ENCODE peak calls at places on chromosomes 16 and 17, in five cellular contexts. Y, W, E, L and H are unnamed samples.

GRCh38 chr16:85454171-85454883 is 158.8 kb upstream of the GSE1 start:
- DNase-seq in L (no peak), W (no peak), Y (no peak), E (no peak), H (no peak)

GRCh38 chr16:4597174-4597573 is 17.5 kb downstream of the UBALD1 start:
- DNase-seq in L (no peak), E (no peak), Y (no peak), W (no peak), H (no peak)

GRCh38 chr16:66287916-66288315 is 78.6 kb upstream of the CDH5 start:
- DNase-seq in Y (peak; percentile 16), W (no peak), L (no peak), E (no peak), H (no peak)

GRCh38 chr17:65102788-65103187 is 34.4 kb upstream of the RGS9 start:
- DNase-seq in L (no peak), Y (no peak), E (no peak), W (no peak), H (no peak)

GRCh38 chr16:19291459-19291858 is 5.9 kb downstream of the CLEC19A start:
- DNase-seq in Y (peak; percentile 57), W (peak; percentile 78), L (no peak), E (no peak), H (peak; percentile 95)

GRCh38 chr17:40515491-40516041 is 14.1 kb upstream of the TNS4 start:
- DNase-seq in Y (no peak), L (no peak), W (no peak), E (no peak), H (no peak)

GRCh38 chr16:1491327-1491726 is 1.8 kb upstream of the TELO2 start:
- DNase-seq in E (no peak), Y (no peak), W (no peak), L (no peak), H (no peak)

GRCh38 chr17:21295036-21295952 is 10.8 kb downstream of the MAP2K3 start:
- DNase-seq in Y (no peak), E (peak; percentile 59), L (no peak), W (peak; percentile 96), H (no peak)

GRCh38 chr16:57372372-57373116 is at the start of gene CX3CL1:
- DNase-seq in Y (peak; percentile 86), L (no peak), E (peak; percentile 39), W (no peak), H (no peak)

GRCh38 chr16:52597073-52597771 is 50.3 kb upstream of the TOX3 start:
- DNase-seq in W (no peak), L (no peak), Y (no peak), E (no peak), H (no peak)

GRCh38 chr16:12184419-12184831 is 207.9 kb downstream of the SNX29 start:
- DNase-seq in L (no peak), W (peak; percentile 90), E (no peak), Y (no peak), H (no peak)

GRCh38 chr17:48610282-48611211 is at the start of gene HOXB7:
- DNase-seq in W (peak; percentile 66), Y (peak; percentile 70), E (peak; percentile 62), L (no peak), H (no peak)

GRCh38 chr16:29029168-29029994 is 44.5 kb downstream of the LAT start:
- DNase-seq in W (peak; percentile 7), Y (peak; percentile 38), E (peak; percentile 98), L (peak; percentile 23), H (peak; percentile 20)

GRCh38 chr17:18159551-18160120 is 24.0 kb upstream of the ALKBH5 start:
- DNase-seq in E (peak; percentile 20), Y (no peak), L (no peak), W (no peak), H (no peak)

GRCh38 chr16:29806641-29807425 is 504 bp downstream of the MAZ start:
- DNase-seq in W (peak; percentile 52), E (no peak), Y (peak; percentile 76), L (no peak), H (no peak)

GRCh38 chr16:84220851-84221250 is 19.0 kb downstream of the KCNG4 start:
- DNase-seq in W (no peak), E (peak; percentile 72), L (no peak), Y (no peak), H (no peak)

GRCh38 chr17:64198711-64199110 is 64.3 kb downstream of the TEX2 start:
- DNase-seq in E (no peak), W (no peak), Y (no peak), L (no peak), H (no peak)

GRCh38 chr17:4951486-4951885 is 567 bp downstream of the ENO3 start:
- DNase-seq in L (no peak), E (no peak), Y (no peak), W (no peak), H (no peak)

GRCh38 chr17:4949321-4950074 is 1.2 kb upstream of the PFN1 start:
- DNase-seq in Y (peak; percentile 84), W (peak; percentile 95), L (no peak), E (peak; percentile 76), H (peak; percentile 87)

GRCh38 chr17:4948997-4949320 is 629 bp upstream of the PFN1 start:
- DNase-seq in Y (peak; percentile 90), L (no peak), E (peak; percentile 89), W (peak; percentile 90), H (peak; percentile 88)

GRCh38 chr17:4950757-4951204 is at the start of gene ENO3:
- DNase-seq in L (no peak), E (no peak), W (no peak), Y (peak; percentile 68), H (peak; percentile 76)

GRCh38 chr17:4950075-4950756 is 703 bp upstream of the ENO3 start:
- DNase-seq in E (no peak), L (no peak), W (peak; percentile 30), Y (peak; percentile 78), H (no peak)
- H3K14ac ChIP-seq in E (peak overlapping the region; percentile 92), L (no peak overlapping the region), W (peak overlapping the region; percentile 89), Y (peak overlapping the region; percentile 49), H (peak overlapping the region; percentile 67)

GRCh38 chr17:62627219-62627903 is at the start of gene MRC2:
- DNase-seq in Y (peak; percentile 82), E (peak; percentile 82), L (no peak), W (peak; percentile 86), H (peak; percentile 56)
- H3K14ac ChIP-seq in Y (peak within 1 kb of the TSS; percentile 79), E (peak within 1 kb of the TSS; percentile 92), L (no peak within 1 kb of the TSS), W (peak within 1 kb of the TSS; percentile 77), H (peak within 1 kb of the TSS; percentile 78)

DNA sequence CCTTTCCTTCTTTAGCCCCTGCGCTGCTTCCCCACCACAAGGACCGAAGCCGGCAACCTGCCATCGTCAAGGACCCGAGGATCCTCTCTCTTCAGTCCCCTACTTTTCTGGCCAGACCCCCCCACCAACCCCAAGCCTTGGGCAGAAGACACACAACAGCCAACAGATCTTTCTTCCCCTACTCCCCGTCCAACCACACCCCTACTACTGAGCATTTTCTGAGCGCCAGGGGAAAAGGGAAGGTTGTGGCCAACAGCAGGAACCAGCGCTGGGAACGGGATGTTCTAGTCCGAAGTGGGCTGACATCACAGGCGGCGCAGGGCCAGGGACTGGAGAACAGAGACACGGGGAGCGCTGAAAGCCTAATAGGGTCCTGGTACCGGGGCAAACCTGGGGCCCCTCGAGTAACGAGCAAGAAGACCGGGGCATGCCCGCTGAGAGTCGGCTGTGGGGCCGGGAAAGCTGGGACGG is 528 bp downstream of the PER1 start:
- DNase-seq in E (peak; percentile 67), L (no peak), W (peak; percentile 54), Y (peak; percentile 56), H (no peak)
- H3K14ac ChIP-seq in E (peak overlapping the region; percentile 56), L (no peak overlapping the region), W (peak overlapping the region; percentile 43), Y (peak overlapping the region; percentile 94), H (peak overlapping the region; percentile 91)

GRCh38 chr17:1714980-1715802 is 5.0 kb upstream of the TLCD2 start:
- DNase-seq in E (peak; percentile 88), L (no peak), W (peak; percentile 88), Y (peak; percentile 86), H (no peak)

GRCh38 chr17:1713878-1714487 is 3.8 kb upstream of the TLCD2 start:
- DNase-seq in L (no peak), W (peak; percentile 42), E (peak; percentile 32), Y (peak; percentile 93), H (peak; percentile 59)

GRCh38 chr17:1713160-1713877 is 3.1 kb upstream of the TLCD2 start:
- DNase-seq in Y (no peak), E (no peak), W (no peak), L (no peak), H (no peak)

GRCh38 chr17:1715803-1716075 is 5.6 kb upstream of the TLCD2 start:
- DNase-seq in W (no peak), E (no peak), Y (no peak), L (no peak), H (no peak)

DNA sequence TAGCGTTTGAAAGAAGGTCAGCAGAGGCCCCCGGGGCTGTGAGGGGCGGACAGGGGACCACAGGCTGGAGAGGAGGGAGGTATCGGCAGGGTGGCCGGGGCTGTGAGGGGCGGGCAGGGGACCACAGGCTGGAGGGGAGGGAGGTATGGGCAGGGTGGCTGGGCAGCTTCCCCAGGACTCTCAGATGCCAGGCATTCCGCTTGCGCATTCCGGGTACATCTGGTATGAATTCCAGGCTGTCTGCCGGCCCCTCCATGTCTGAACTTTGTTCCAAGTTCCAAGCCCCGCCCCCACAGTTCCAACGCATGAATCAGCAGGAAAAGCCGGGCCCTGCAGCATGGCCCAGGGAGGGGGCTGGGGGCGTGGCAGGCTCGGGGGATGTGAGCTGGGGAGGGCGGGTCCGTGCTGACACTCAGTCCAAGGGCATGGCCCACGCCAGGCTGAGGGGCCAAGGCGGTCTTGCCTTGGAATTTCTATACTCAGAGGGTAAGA is 4.4 kb upstream of the TLCD2 start:
- DNase-seq in W (peak; percentile 96), E (peak; percentile 97), Y (peak; percentile 98), L (peak; percentile 67), H (peak; percentile 92)
- H3K14ac ChIP-seq in W (peak overlapping the region; percentile 92), E (peak overlapping the region; percentile 98), Y (peak overlapping the region; percentile 5), L (no peak overlapping the region), H (no peak overlapping the region)